ENCODE peak calls at places on chromosomes 7 and 10, in four cellular contexts. One of them, this sample, is unnamed.

GRCh38 chr7:110317699-110318265 is 773.1 kb upstream of the LRRN3 start:
- DNase-seq in GM23248: no peak
- DNase-seq in NCI-H1092 treated with DMSO at 0.1 percent for 48 hours: no peak
- DNase-seq in NCI-H748 treated with DMSO at 0.1 percent for 48 hours: no peak
- DNase-seq in this sample: peak

GRCh38 chr7:104848386-104848990 is 165.5 kb upstream of the KMT2E start:
- DNase-seq in NCI-H748 treated with DMSO at 0.1 percent for 48 hours: peak
- DNase-seq in GM23248: peak
- DNase-seq in NCI-H1092 treated with DMSO at 0.1 percent for 48 hours: peak
- DNase-seq in this sample: peak

GRCh38 chr10:71719042-71719441 is 536 bp downstream of the C10orf105 start:
- DNase-seq in GM23248: peak
- DNase-seq in NCI-H1092 treated with DMSO at 0.1 percent for 48 hours: no peak
- DNase-seq in NCI-H748 treated with DMSO at 0.1 percent for 48 hours: no peak
- DNase-seq in this sample: no peak

GRCh38 chr10:33537066-33537465 is 202.6 kb upstream of the NRP1 start:
- DNase-seq in GM23248: peak
- DNase-seq in NCI-H1092 treated with DMSO at 0.1 percent for 48 hours: no peak
- DNase-seq in NCI-H748 treated with DMSO at 0.1 percent for 48 hours: no peak
- DNase-seq in this sample: peak

GRCh38 chr7:4776160-4776623 is 769 bp downstream of the AP5Z1 start:
- DNase-seq in NCI-H748 treated with DMSO at 0.1 percent for 48 hours: no peak
- DNase-seq in NCI-H1092 treated with DMSO at 0.1 percent for 48 hours: no peak
- DNase-seq in GM23248: peak
- DNase-seq in this sample: no peak

GRCh38 chr7:150450491-150450992 is at the start of gene GIMAP8:
- DNase-seq in NCI-H748 treated with DMSO at 0.1 percent for 48 hours: no peak
- DNase-seq in NCI-H1092 treated with DMSO at 0.1 percent for 48 hours: no peak
- DNase-seq in GM23248: no peak
- DNase-seq in this sample: no peak

GRCh38 chr10:98619446-98619845 is 172.7 kb upstream of the HPS1 start:
- DNase-seq in NCI-H748 treated with DMSO at 0.1 percent for 48 hours: no peak
- DNase-seq in NCI-H1092 treated with DMSO at 0.1 percent for 48 hours: no peak
- DNase-seq in GM23248: peak
- DNase-seq in this sample: no peak

GRCh38 chr10:119425102-119425880 is 117.2 kb downstream of the RGS10 start:
- DNase-seq in NCI-H748 treated with DMSO at 0.1 percent for 48 hours: no peak
- DNase-seq in NCI-H1092 treated with DMSO at 0.1 percent for 48 hours: no peak
- DNase-seq in GM23248: no peak
- DNase-seq in this sample: no peak

GRCh38 chr10:115092555-115093285 is 445 bp upstream of the ATRNL1 start:
- DNase-seq in GM23248: peak
- DNase-seq in NCI-H1092 treated with DMSO at 0.1 percent for 48 hours: peak
- DNase-seq in NCI-H748 treated with DMSO at 0.1 percent for 48 hours: peak
- DNase-seq in this sample: peak

GRCh38 chr10:18020523-18020922 is 68.8 kb downstream of the SLC39A12 start:
- DNase-seq in NCI-H748 treated with DMSO at 0.1 percent for 48 hours: no peak
- DNase-seq in GM23248: no peak
- DNase-seq in NCI-H1092 treated with DMSO at 0.1 percent for 48 hours: no peak
- DNase-seq in this sample: no peak

GRCh38 chr10:11331706-11332105 is 279.7 kb downstream of the USP6NL start:
- DNase-seq in NCI-H748 treated with DMSO at 0.1 percent for 48 hours: no peak
- DNase-seq in NCI-H1092 treated with DMSO at 0.1 percent for 48 hours: no peak
- DNase-seq in GM23248: no peak
- DNase-seq in this sample: no peak

GRCh38 chr10:95327367-95327766 is 36.6 kb upstream of the PDLIM1 start:
- DNase-seq in NCI-H748 treated with DMSO at 0.1 percent for 48 hours: no peak
- DNase-seq in GM23248: no peak
- DNase-seq in NCI-H1092 treated with DMSO at 0.1 percent for 48 hours: peak
- DNase-seq in this sample: peak

GRCh38 chr10:6563720-6564119 is 16.4 kb downstream of the PRKCQ start:
- DNase-seq in NCI-H748 treated with DMSO at 0.1 percent for 48 hours: no peak
- DNase-seq in GM23248: no peak
- DNase-seq in NCI-H1092 treated with DMSO at 0.1 percent for 48 hours: no peak
- DNase-seq in this sample: no peak

GRCh38 chr7:1175967-1176851 is 16.2 kb upstream of the ZFAND2A start:
- DNase-seq in NCI-H748 treated with DMSO at 0.1 percent for 48 hours: peak
- DNase-seq in NCI-H1092 treated with DMSO at 0.1 percent for 48 hours: peak
- DNase-seq in GM23248: peak
- DNase-seq in this sample: peak

GRCh38 chr10:93746844-93747284 is 10.9 kb upstream of the LGI1 start:
- DNase-seq in GM23248: peak
- DNase-seq in NCI-H748 treated with DMSO at 0.1 percent for 48 hours: no peak
- DNase-seq in NCI-H1092 treated with DMSO at 0.1 percent for 48 hours: no peak
- DNase-seq in this sample: peak

GRCh38 chr10:3992374-3993178 is 207.6 kb upstream of the KLF6 start:
- DNase-seq in GM23248: no peak
- DNase-seq in NCI-H1092 treated with DMSO at 0.1 percent for 48 hours: no peak
- DNase-seq in NCI-H748 treated with DMSO at 0.1 percent for 48 hours: no peak
- DNase-seq in this sample: no peak

GRCh38 chr10:116690356-116691078 is 51.8 kb downstream of the HSPA12A start:
- DNase-seq in GM23248: no peak
- DNase-seq in NCI-H1092 treated with DMSO at 0.1 percent for 48 hours: no peak
- DNase-seq in NCI-H748 treated with DMSO at 0.1 percent for 48 hours: no peak
- DNase-seq in this sample: no peak

GRCh38 chr7:132171130-132171576 is 405.1 kb downstream of the PLXNA4 start:
- DNase-seq in GM23248: no peak
- DNase-seq in NCI-H748 treated with DMSO at 0.1 percent for 48 hours: no peak
- DNase-seq in NCI-H1092 treated with DMSO at 0.1 percent for 48 hours: no peak
- DNase-seq in this sample: no peak

GRCh38 chr10:50885097-50885859 is at the start of gene A1CF:
- DNase-seq in NCI-H1092 treated with DMSO at 0.1 percent for 48 hours: no peak
- DNase-seq in NCI-H748 treated with DMSO at 0.1 percent for 48 hours: no peak
- DNase-seq in GM23248: no peak
- DNase-seq in this sample: no peak

GRCh38 chr10:110376021-110376773 is 71.5 kb upstream of the SMNDC1 start:
- DNase-seq in NCI-H748 treated with DMSO at 0.1 percent for 48 hours: no peak
- DNase-seq in GM23248: no peak
- DNase-seq in NCI-H1092 treated with DMSO at 0.1 percent for 48 hours: no peak
- DNase-seq in this sample: no peak

GRCh38 chr7:117212969-117213877 is 109.6 kb downstream of the WNT2 start:
- DNase-seq in NCI-H748 treated with DMSO at 0.1 percent for 48 hours: peak
- DNase-seq in GM23248: peak
- DNase-seq in NCI-H1092 treated with DMSO at 0.1 percent for 48 hours: peak
- DNase-seq in this sample: peak

GRCh38 chr7:99955247-99955646 is 20.6 kb downstream of the AZGP1 start:
- DNase-seq in GM23248: no peak
- DNase-seq in NCI-H1092 treated with DMSO at 0.1 percent for 48 hours: no peak
- DNase-seq in NCI-H748 treated with DMSO at 0.1 percent for 48 hours: no peak
- DNase-seq in this sample: no peak

GRCh38 chr10:114304566-114305421 is 65.7 kb downstream of the VWA2 start:
- DNase-seq in GM23248: peak
- DNase-seq in NCI-H748 treated with DMSO at 0.1 percent for 48 hours: peak
- DNase-seq in NCI-H1092 treated with DMSO at 0.1 percent for 48 hours: peak
- DNase-seq in this sample: no peak

GRCh38 chr10:45034301-45034700 is 33.6 kb downstream of the ZNF22 start:
- DNase-seq in GM23248: no peak
- DNase-seq in NCI-H1092 treated with DMSO at 0.1 percent for 48 hours: no peak
- DNase-seq in NCI-H748 treated with DMSO at 0.1 percent for 48 hours: no peak
- DNase-seq in this sample: peak

GRCh38 chr7:74092321-74092963 is 8.8 kb downstream of the LIMK1 start:
- DNase-seq in NCI-H1092 treated with DMSO at 0.1 percent for 48 hours: no peak
- DNase-seq in NCI-H748 treated with DMSO at 0.1 percent for 48 hours: no peak
- DNase-seq in GM23248: no peak
- DNase-seq in this sample: no peak

GRCh38 chr10:70753026-70753663 is 32.0 kb downstream of the TBATA start:
- DNase-seq in NCI-H1092 treated with DMSO at 0.1 percent for 48 hours: no peak
- DNase-seq in NCI-H748 treated with DMSO at 0.1 percent for 48 hours: no peak
- DNase-seq in GM23248: no peak
- DNase-seq in this sample: no peak

GRCh38 chr7:727104-727805 is at the start of gene PRKAR1B:
- DNase-seq in GM23248: peak
- DNase-seq in NCI-H1092 treated with DMSO at 0.1 percent for 48 hours: peak
- DNase-seq in NCI-H748 treated with DMSO at 0.1 percent for 48 hours: no peak
- DNase-seq in this sample: no peak

This sample was measured in EL.